ENCODE peak calls at places on chromosomes 5 and 9, in five cellular contexts. One of them, this sample, is unnamed.

GRCh38 chr5:5017827-5018559 is 122.1 kb upstream of the ADAMTS16 start:
- DNase-seq in stimulated activated CD8-positive, alpha-beta memory T cell treated with anti-CD3 and anti-CD28 coated beads, Interleukin-12 subunit alpha, Interleukin-12 subunit beta, amount 100 ng/mL, for 4 hours: no peak
- DNase-seq in stromal cell of bone marrow: peak
- DNase-seq in fibroblast of mammary gland: peak
- DNase-seq in EH: peak
- DNase-seq in this sample: no peak

GRCh38 chr5:150649828-150650712 is 9.6 kb downstream of the SYNPO start:
- DNase-seq in stimulated activated CD8-positive, alpha-beta memory T cell treated with anti-CD3 and anti-CD28 coated beads, Interleukin-12 subunit alpha, Interleukin-12 subunit beta, amount 100 ng/mL, for 4 hours: no peak
- DNase-seq in stromal cell of bone marrow: no peak
- DNase-seq in fibroblast of mammary gland: no peak
- DNase-seq in EH: no peak
- DNase-seq in this sample: no peak

GRCh38 chr5:24381861-24382460 is 262.8 kb downstream of the CDH10 start:
- DNase-seq in stimulated activated CD8-positive, alpha-beta memory T cell treated with anti-CD3 and anti-CD28 coated beads, Interleukin-12 subunit alpha, Interleukin-12 subunit beta, amount 100 ng/mL, for 4 hours: no peak
- DNase-seq in stromal cell of bone marrow: no peak
- DNase-seq in fibroblast of mammary gland: no peak
- DNase-seq in EH: no peak
- DNase-seq in this sample: no peak

GRCh38 chr5:6576861-6577501 is 55.9 kb downstream of the NSUN2 start:
- DNase-seq in stimulated activated CD8-positive, alpha-beta memory T cell treated with anti-CD3 and anti-CD28 coated beads, Interleukin-12 subunit alpha, Interleukin-12 subunit beta, amount 100 ng/mL, for 4 hours: no peak
- DNase-seq in stromal cell of bone marrow: no peak
- DNase-seq in fibroblast of mammary gland: peak
- DNase-seq in EH: peak
- DNase-seq in this sample: no peak

GRCh38 chr5:33843579-33843978 is 48.2 kb downstream of the ADAMTS12 start:
- DNase-seq in stimulated activated CD8-positive, alpha-beta memory T cell treated with anti-CD3 and anti-CD28 coated beads, Interleukin-12 subunit alpha, Interleukin-12 subunit beta, amount 100 ng/mL, for 4 hours: no peak
- DNase-seq in stromal cell of bone marrow: no peak
- DNase-seq in fibroblast of mammary gland: peak
- DNase-seq in EH: peak
- DNase-seq in this sample: no peak

GRCh38 chr5:159903134-159903533 is 13.1 kb upstream of the ADRA1B start:
- DNase-seq in stimulated activated CD8-positive, alpha-beta memory T cell treated with anti-CD3 and anti-CD28 coated beads, Interleukin-12 subunit alpha, Interleukin-12 subunit beta, amount 100 ng/mL, for 4 hours: no peak
- DNase-seq in stromal cell of bone marrow: no peak
- DNase-seq in fibroblast of mammary gland: no peak
- DNase-seq in EH: no peak
- DNase-seq in this sample: no peak

GRCh38 chr5:58459276-58459859 is 518 bp downstream of the PLK2 start:
- DNase-seq in stimulated activated CD8-positive, alpha-beta memory T cell treated with anti-CD3 and anti-CD28 coated beads, Interleukin-12 subunit alpha, Interleukin-12 subunit beta, amount 100 ng/mL, for 4 hours: no peak
- DNase-seq in stromal cell of bone marrow: no peak
- DNase-seq in fibroblast of mammary gland: no peak
- DNase-seq in EH: peak
- DNase-seq in this sample: no peak

GRCh38 chr9:98559568-98559967 is 149.2 kb downstream of the GABBR2 start:
- DNase-seq in stimulated activated CD8-positive, alpha-beta memory T cell treated with anti-CD3 and anti-CD28 coated beads, Interleukin-12 subunit alpha, Interleukin-12 subunit beta, amount 100 ng/mL, for 4 hours: no peak
- DNase-seq in stromal cell of bone marrow: no peak
- DNase-seq in fibroblast of mammary gland: no peak
- DNase-seq in EH: no peak
- DNase-seq in this sample: no peak

GRCh38 chr5:124887223-124887622 is 140.8 kb upstream of the ZNF608 start:
- DNase-seq in stimulated activated CD8-positive, alpha-beta memory T cell treated with anti-CD3 and anti-CD28 coated beads, Interleukin-12 subunit alpha, Interleukin-12 subunit beta, amount 100 ng/mL, for 4 hours: no peak
- DNase-seq in stromal cell of bone marrow: no peak
- DNase-seq in fibroblast of mammary gland: no peak
- DNase-seq in EH: no peak
- DNase-seq in this sample: no peak

This sample was measured in NCI-H187 treated with DMSO at 0.1 percent for 48 hours.